ENCODE peak calls at places on chromosomes 2 and 18, in nine cellular contexts. R, G, Q, J, B, K, I, F and W are unnamed samples.

GRCh38 chr18:7064346-7064745 is 53.3 kb downstream of the LAMA1 start:
- DNase-seq in J (no peak), F (no peak), B (no peak), G (no peak), K (no peak), Q (no peak), I (no peak), R (no peak), W (no peak)

GRCh38 chr2:108613261-108614042 is 79.2 kb downstream of the LIMS1 start:
- DNase-seq in F (no peak), R (no peak), G (no peak), B (no peak), Q (no peak), K (no peak), I (no peak), J (no peak), W (no peak)

GRCh38 chr2:101832114-101832513 is 134.6 kb downstream of the MAP4K4 start:
- DNase-seq in K (no peak), G (no peak), I (no peak), Q (no peak), F (no peak), B (no peak), R (no peak), J (no peak), W (no peak)

GRCh38 chr2:142531375-142531774 is 346.1 kb upstream of the KYNU start:
- DNase-seq in K (no peak), J (no peak), F (no peak), Q (no peak), B (no peak), R (no peak), I (peak), G (no peak), W (no peak)

GRCh38 chr2:3692375-3692774 is 11.0 kb upstream of the DCDC2C start:
- DNase-seq in B (no peak), G (peak), I (no peak), F (no peak), R (no peak), Q (peak), K (peak), J (no peak), W (no peak)

GRCh38 chr2:173400760-173401159 is 46.1 kb downstream of the CDCA7 start:
- DNase-seq in K (peak), B (no peak), R (no peak), I (peak), Q (no peak), G (peak), F (no peak), J (no peak), W (no peak)

GRCh38 chr2:41966431-41966893 is 81.4 kb upstream of the PKDCC start:
- DNase-seq in I (peak), R (no peak), F (peak), B (peak), Q (no peak), J (peak), K (no peak), G (peak), W (peak)

GRCh38 chr2:23504591-23504990 is 119.6 kb downstream of the KLHL29 start:
- DNase-seq in R (no peak), J (no peak), I (no peak), G (no peak), Q (no peak), K (no peak), B (no peak), F (no peak), W (no peak)

GRCh38 chr2:237429761-237430160 is 15.8 kb upstream of the COL6A3 start:
- DNase-seq in G (peak), R (no peak), B (no peak), I (no peak), J (no peak), F (no peak), K (no peak), Q (no peak), W (no peak)

GRCh38 chr18:63140038-63140450 is 179.5 kb downstream of the BCL2 start:
- DNase-seq in I (no peak), J (no peak), F (no peak), K (no peak), G (no peak), B (no peak), R (no peak), Q (no peak), W (no peak)

GRCh38 chr2:191213333-191213732 is 31.9 kb upstream of the MYO1B start:
- DNase-seq in R (no peak), F (no peak), B (no peak), Q (no peak), K (no peak), J (no peak), I (no peak), G (no peak), W (no peak)

GRCh38 chr18:6370410-6370809 is 44.3 kb downstream of the L3MBTL4 start:
- DNase-seq in J (no peak), Q (no peak), B (no peak), K (peak), F (no peak), I (no peak), G (no peak), R (no peak), W (no peak)

GRCh38 chr2:72833084-72833714 is 7.4 kb upstream of the EXOC6B start:
- DNase-seq in Q (no peak), F (no peak), R (no peak), G (no peak), J (no peak), I (no peak), B (no peak), K (no peak), W (no peak)

GRCh38 chr18:52499018-52499417 is 159.0 kb downstream of the DCC start:
- DNase-seq in Q (no peak), R (no peak), K (peak), G (no peak), J (no peak), F (no peak), B (no peak), I (no peak), W (no peak)

GRCh38 chr2:85287721-85288120 is 40.1 kb downstream of the TGOLN2 start:
- DNase-seq in R (no peak), F (no peak), B (no peak), K (peak), Q (no peak), G (no peak), J (no peak), I (no peak), W (no peak)

GRCh38 chr2:8247905-8248622 is 433.8 kb upstream of the ID2 start:
- DNase-seq in J (no peak), R (no peak), Q (no peak), K (no peak), G (peak), F (no peak), I (no peak), B (no peak), W (no peak)

GRCh38 chr18:77608807-77609206 is 359.2 kb downstream of the GALR1 start:
- DNase-seq in G (no peak), F (no peak), I (no peak), J (no peak), B (no peak), K (peak), Q (no peak), R (no peak), W (no peak)

GRCh38 chr18:50817898-50818250 is 1.9 kb downstream of the MRO start:
- DNase-seq in K (no peak), I (no peak), R (no peak), F (no peak), Q (no peak), G (peak), J (no peak), B (no peak), W (no peak)

GRCh38 chr2:44663471-44664073 is 277.9 kb upstream of the SIX3 start:
- DNase-seq in G (no peak), F (no peak), B (no peak), Q (no peak), I (no peak), J (no peak), K (peak), R (no peak), W (no peak)

GRCh38 chr2:97868986-97869721 is 126.6 kb downstream of the TMEM131 start:
- DNase-seq in Q (no peak), R (no peak), K (no peak), J (peak), I (peak), G (peak), F (no peak), B (no peak), W (peak)

GRCh38 chr2:144426981-144427479 is 92.9 kb downstream of the ZEB2 start:
- DNase-seq in I (peak), J (no peak), G (peak), K (no peak), Q (no peak), R (no peak), B (no peak), F (no peak), W (no peak)

GRCh38 chr2:143087033-143087432 is 42.2 kb upstream of the ARHGAP15 start:
- DNase-seq in G (peak), I (no peak), F (no peak), J (no peak), B (no peak), Q (no peak), K (no peak), R (no peak), W (no peak)